ENCODE peak calls at places on chromosome 1, in seven cellular contexts. N is Calu3, P is AG09309, Q is astrocyte of the spinal cord, A is thoracic aorta, J is colonic mucosa, C is heart right ventricle. I is an unnamed sample.

GRCh38 chr1:196063307-196063706 is 544.9 kb downstream of the KCNT2 start:
- DNase-seq in N (no peak), P (no peak), Q (peak), A (no peak), J (no peak), C (no peak), I (no peak)

GRCh38 chr1:40915581-40915980 is 53.4 kb upstream of the CITED4 start:
- DNase-seq in N (no peak), P (no peak), Q (no peak), A (no peak), J (no peak), C (no peak), I (no peak)

GRCh38 chr1:2081326-2081885 is 31.2 kb downstream of the PRKCZ start:
- DNase-seq in N (no peak), P (no peak), Q (no peak), A (no peak), J (no peak), C (no peak), I (no peak)

GRCh38 chr1:198529414-198529813 is 11.1 kb downstream of the ATP6V1G3 start:
- DNase-seq in N (no peak), P (peak), Q (peak), A (no peak), J (no peak), C (no peak), I (peak)

GRCh38 chr1:51514733-51515132 is 4.3 kb downstream of the EPS15 start:
- DNase-seq in N (no peak), P (no peak), Q (no peak), A (no peak), J (no peak), C (no peak), I (no peak)

GRCh38 chr1:165395522-165396300 is 39.2 kb upstream of the LMX1A start:
- DNase-seq in N (no peak), P (no peak), Q (no peak), A (no peak), J (no peak), C (no peak), I (no peak)

GRCh38 chr1:157092831-157093230 is 6.8 kb downstream of the ETV3L start:
- DNase-seq in N (no peak), P (no peak), Q (no peak), A (no peak), J (no peak), C (peak), I (no peak)

GRCh38 chr1:114075546-114076249 is 78.0 kb downstream of the SYT6 start:
- DNase-seq in N (no peak), P (no peak), Q (no peak), A (no peak), J (no peak), C (no peak), I (no peak)

GRCh38 chr1:90809093-90809492 is 92.0 kb upstream of the BARHL2 start:
- DNase-seq in N (no peak), P (no peak), Q (no peak), A (no peak), J (no peak), C (no peak), I (no peak)

DNA sequence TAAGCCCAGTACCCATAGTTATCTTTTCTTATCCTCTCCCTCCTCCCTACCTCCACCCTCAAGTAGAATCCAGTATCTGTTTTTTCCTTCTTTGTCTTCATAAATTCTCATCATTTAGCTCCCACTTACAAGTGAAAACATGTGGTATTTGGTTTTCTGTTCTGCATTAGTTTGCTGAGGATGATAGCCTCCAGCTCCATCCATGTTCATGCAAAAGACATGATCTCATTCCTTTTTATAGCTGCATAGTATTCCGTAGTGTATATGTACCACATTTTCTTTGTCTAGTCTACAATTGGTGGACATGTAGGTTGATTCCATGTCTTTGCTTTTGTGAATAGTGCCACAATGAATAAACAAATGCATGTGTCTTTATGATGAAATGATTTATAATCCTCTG is 55.2 kb downstream of the PRKACB start:
- DNase-seq in N (no peak), P (no peak), Q (no peak), A (no peak), J (no peak), C (no peak), I (no peak)
- TF ChIP-seq CTCF in N (no peak), P (no peak), Q (no peak), A (no peak), J (no peak), C (no peak), I (no peak)

GRCh38 chr1:19338323-19338762 is 26.2 kb downstream of the SLC66A1 start:
- DNase-seq in N (no peak), P (no peak), Q (no peak), A (no peak), J (peak), C (no peak), I (no peak)
- TF ChIP-seq CTCF in N (no peak), P (no peak), Q (peak), A (no peak), J (no peak), C (no peak), I (peak)

DNA sequence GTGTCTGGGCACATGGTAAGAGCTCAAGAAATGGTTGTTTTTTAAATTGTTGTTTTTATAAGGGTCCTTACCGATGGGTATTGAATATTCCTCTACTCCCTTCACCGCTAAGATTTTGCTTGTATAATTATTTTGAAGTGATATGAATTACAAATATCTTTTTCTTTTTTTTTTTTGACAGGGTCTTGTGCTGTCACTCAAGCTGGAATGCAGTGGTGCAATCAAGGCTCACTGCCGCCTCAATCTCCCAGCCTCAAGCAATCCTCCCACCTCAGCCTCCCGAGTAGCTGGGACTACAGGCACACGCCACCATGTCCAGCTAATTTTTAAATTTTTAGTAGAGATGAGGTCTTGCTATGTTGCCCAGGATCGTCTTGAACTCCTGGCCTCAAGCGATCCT is 27.1 kb upstream of the RAB3GAP2 start:
- DNase-seq in N (no peak), P (no peak), Q (no peak), A (no peak), J (no peak), C (no peak), I (no peak)
- TF ChIP-seq CTCF in N (no peak), P (no peak), Q (no peak), A (no peak), J (no peak), C (no peak), I (no peak)

GRCh38 chr1:203464743-203465142 is 10.9 kb upstream of the PRELP start:
- DNase-seq in N (no peak), P (no peak), Q (no peak), A (no peak), J (no peak), C (no peak), I (no peak)

GRCh38 chr1:203464226-203464625 is 11.4 kb upstream of the PRELP start:
- DNase-seq in N (no peak), P (no peak), Q (no peak), A (no peak), J (no peak), C (no peak), I (no peak)

GRCh38 chr1:203462143-203462542 is 13.5 kb upstream of the PRELP start:
- DNase-seq in N (no peak), P (no peak), Q (no peak), A (no peak), J (no peak), C (no peak), I (no peak)

GRCh38 chr1:203462878-203463277 is 12.7 kb upstream of the PRELP start:
- DNase-seq in N (no peak), P (peak), Q (peak), A (peak), J (no peak), C (no peak), I (peak)

DNA sequence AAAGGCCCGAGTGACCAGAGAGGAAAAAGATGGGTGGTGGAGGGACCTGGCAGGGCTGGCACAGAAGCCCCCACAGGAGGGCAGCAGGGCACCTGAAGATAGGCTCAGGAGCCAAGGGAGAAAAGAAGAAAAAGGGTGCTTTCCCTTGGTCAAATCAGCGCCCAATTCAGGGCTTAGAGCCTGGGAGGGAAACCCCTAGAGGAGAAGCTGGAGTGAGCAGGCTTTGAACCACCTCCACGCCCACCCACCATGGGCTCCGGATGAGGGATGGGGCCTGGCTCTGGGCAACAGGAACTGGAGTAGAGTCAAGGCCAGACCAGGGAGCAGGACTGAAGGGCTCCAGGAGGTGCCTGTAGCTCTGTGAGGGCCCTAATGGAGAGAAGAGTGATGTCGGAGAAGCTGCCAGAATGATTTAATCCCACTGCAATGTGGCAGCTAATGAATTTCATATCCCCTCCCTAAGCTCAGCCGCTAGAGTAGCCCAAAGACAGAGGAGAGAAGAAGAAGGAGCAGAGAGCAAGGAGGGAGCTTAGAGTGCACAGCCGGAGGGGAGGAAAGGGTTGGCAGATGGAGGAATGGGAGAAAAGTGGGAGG is 12.0 kb upstream of the PRELP start:
- DNase-seq in N (no peak), P (no peak), Q (no peak), A (no peak), J (no peak), C (no peak), I (no peak)
- TF ChIP-seq CTCF in N (no peak), P (peak), Q (no peak), A (no peak), J (no peak), C (no peak), I (no peak)

DNA sequence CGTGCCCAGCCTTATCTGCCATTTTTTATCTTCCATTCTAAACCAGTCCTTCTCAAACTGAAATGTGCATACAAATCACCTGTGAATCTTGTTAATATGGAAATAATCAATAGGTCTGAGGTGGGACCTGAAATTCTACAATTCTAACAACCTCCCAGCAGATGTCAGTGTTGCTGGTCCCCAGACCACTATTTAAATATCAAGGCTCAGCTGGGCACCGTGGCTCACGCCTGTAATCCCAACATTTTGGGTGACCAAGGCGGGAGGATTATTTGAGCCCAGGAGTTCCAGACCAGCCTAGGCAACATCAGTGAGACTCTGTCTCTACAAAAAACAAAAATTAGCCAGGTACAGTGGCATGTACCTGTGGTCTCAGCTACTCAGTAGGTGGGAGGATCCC is 4.1 kb downstream of the UQCRHL start:
- DNase-seq in N (no peak), P (no peak), Q (peak), A (no peak), J (no peak), C (no peak), I (no peak)
- TF ChIP-seq CTCF in N (peak), P (peak), Q (peak), A (peak), J (no peak), C (no peak), I (peak)

DNA sequence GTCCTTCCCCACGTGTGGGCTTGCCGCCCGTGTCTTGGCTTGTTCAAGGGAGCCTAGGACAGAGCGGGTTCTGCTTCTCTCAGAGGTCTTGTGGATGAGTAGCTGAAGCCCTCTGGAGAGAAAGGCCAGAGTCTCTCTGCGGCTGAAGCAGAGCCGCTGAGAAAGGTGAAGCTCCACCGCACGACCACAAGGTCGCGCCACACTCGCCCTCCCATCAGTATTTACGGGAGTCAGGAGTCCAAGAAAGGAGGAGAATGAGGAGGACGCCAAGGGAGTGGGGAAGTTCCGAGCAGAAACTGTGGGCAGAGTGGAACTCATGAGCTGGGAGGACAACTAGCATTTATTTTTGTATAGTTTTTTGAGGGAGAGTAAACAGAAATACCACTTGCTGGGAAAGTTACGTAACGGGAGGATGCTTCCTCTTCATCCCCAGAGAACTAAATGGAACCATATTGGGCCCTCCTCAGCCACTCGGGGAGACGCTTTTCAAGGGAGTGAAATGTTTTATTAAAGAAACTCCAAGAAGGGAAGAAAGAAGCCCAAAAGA is 51.6 kb upstream of the HAO2 start:
- DNase-seq in N (peak), P (no peak), Q (no peak), A (no peak), J (no peak), C (no peak), I (no peak)
- TF ChIP-seq CTCF in N (peak), P (peak), Q (peak), A (no peak), J (no peak), C (no peak), I (peak)

GRCh38 chr1:86739901-86740507 is 35.6 kb downstream of the SH3GLB1 start:
- DNase-seq in N (no peak), P (no peak), Q (no peak), A (no peak), J (no peak), C (no peak), I (no peak)

GRCh38 chr1:86747304-86747703 is 42.9 kb downstream of the SH3GLB1 start:
- DNase-seq in N (no peak), P (no peak), Q (no peak), A (no peak), J (no peak), C (no peak), I (no peak)

GRCh38 chr1:86741947-86742572 is 37.7 kb downstream of the SH3GLB1 start:
- DNase-seq in N (peak), P (no peak), Q (peak), A (no peak), J (no peak), C (peak), I (no peak)
- TF ChIP-seq CTCF in N (peak), P (peak), Q (peak), A (peak), J (peak), C (peak), I (peak)

GRCh38 chr1:33327587-33328325 is 6.9 kb upstream of the A3GALT2 start:
- DNase-seq in N (no peak), P (peak), Q (peak), A (no peak), J (no peak), C (peak), I (peak)
- TF ChIP-seq CTCF in N (no peak), P (no peak), Q (no peak), A (no peak), J (no peak), C (no peak), I (peak)

I was measured in AG09319.